ENCODE peak calls at places on chromosome 2, in six cellular contexts. One of them, this sample, is unnamed.

GRCh38 chr2:120423167-120423943 is 77.4 kb downstream of the INHBB start:
- DNase-seq in right atrium auricular region: no peak
- DNase-seq in uterus: no peak
- DNase-seq in right lobe of liver: peak
- DNase-seq in A549: no peak
- DNase-seq in pancreas: peak
- DNase-seq in this sample: no peak

GRCh38 chr2:109500910-109501309 is 112.9 kb downstream of the SEPTIN10 start:
- DNase-seq in right atrium auricular region: no peak
- DNase-seq in uterus: no peak
- DNase-seq in right lobe of liver: no peak
- DNase-seq in A549: no peak
- DNase-seq in pancreas: no peak
- DNase-seq in this sample: no peak

GRCh38 chr2:190270298-190270697 is 49.3 kb downstream of the HIBCH start:
- DNase-seq in right atrium auricular region: no peak
- DNase-seq in uterus: no peak
- DNase-seq in right lobe of liver: no peak
- DNase-seq in A549: peak
- DNase-seq in pancreas: no peak
- DNase-seq in this sample: no peak

GRCh38 chr2:160299540-160299939 is 99.5 kb upstream of the ITGB6 start:
- DNase-seq in right atrium auricular region: no peak
- DNase-seq in uterus: no peak
- DNase-seq in right lobe of liver: no peak
- DNase-seq in A549: no peak
- DNase-seq in pancreas: no peak
- DNase-seq in this sample: no peak

GRCh38 chr2:64354857-64355680 is 98.9 kb upstream of the LGALSL start:
- DNase-seq in right atrium auricular region: no peak
- DNase-seq in uterus: no peak
- DNase-seq in right lobe of liver: no peak
- DNase-seq in A549: peak
- DNase-seq in pancreas: no peak
- DNase-seq in this sample: no peak

GRCh38 chr2:30217644-30218361 is 13.5 kb upstream of the LBH start:
- DNase-seq in right atrium auricular region: no peak
- DNase-seq in uterus: no peak
- DNase-seq in right lobe of liver: no peak
- DNase-seq in A549: no peak
- DNase-seq in pancreas: peak
- DNase-seq in this sample: peak

GRCh38 chr2:239138610-239139009 is 262.2 kb downstream of the HDAC4 start:
- DNase-seq in right atrium auricular region: no peak
- DNase-seq in uterus: no peak
- DNase-seq in right lobe of liver: no peak
- DNase-seq in A549: no peak
- DNase-seq in pancreas: no peak
- DNase-seq in this sample: no peak

GRCh38 chr2:105858868-105859693 is 114.4 kb downstream of the NCK2 start:
- DNase-seq in right atrium auricular region: no peak
- DNase-seq in uterus: no peak
- DNase-seq in right lobe of liver: no peak
- DNase-seq in A549: no peak
- DNase-seq in pancreas: no peak
- DNase-seq in this sample: no peak

GRCh38 chr2:187922841-187923240 is 368.6 kb upstream of the TFPI start:
- DNase-seq in right atrium auricular region: no peak
- DNase-seq in uterus: no peak
- DNase-seq in right lobe of liver: no peak
- DNase-seq in A549: no peak
- DNase-seq in pancreas: no peak
- DNase-seq in this sample: no peak

GRCh38 chr2:216789088-216789487 is 70.8 kb downstream of the TNP1 start:
- DNase-seq in right atrium auricular region: no peak
- DNase-seq in uterus: no peak
- DNase-seq in right lobe of liver: no peak
- DNase-seq in A549: no peak
- DNase-seq in pancreas: no peak
- DNase-seq in this sample: no peak

GRCh38 chr2:149175956-149176355 is 137.5 kb downstream of the LYPD6B start:
- DNase-seq in right atrium auricular region: no peak
- DNase-seq in uterus: no peak
- DNase-seq in right lobe of liver: no peak
- DNase-seq in A549: no peak
- DNase-seq in pancreas: no peak
- DNase-seq in this sample: no peak

GRCh38 chr2:113105047-113105446 is 22.4 kb upstream of the IL1RN start:
- DNase-seq in right atrium auricular region: no peak
- DNase-seq in uterus: no peak
- DNase-seq in right lobe of liver: no peak
- DNase-seq in A549: peak
- DNase-seq in pancreas: no peak
- DNase-seq in this sample: no peak

GRCh38 chr2:81266106-81266505 is 961.6 kb upstream of the LRRTM1 start:
- DNase-seq in right atrium auricular region: no peak
- DNase-seq in uterus: no peak
- DNase-seq in right lobe of liver: no peak
- DNase-seq in A549: no peak
- DNase-seq in pancreas: no peak
- DNase-seq in this sample: no peak

GRCh38 chr2:38421274-38422056 is 44.4 kb upstream of the ATL2 start:
- DNase-seq in right atrium auricular region: no peak
- DNase-seq in uterus: no peak
- DNase-seq in right lobe of liver: peak
- DNase-seq in A549: no peak
- DNase-seq in pancreas: no peak
- DNase-seq in this sample: no peak

GRCh38 chr2:63851912-63852311 is 10.2 kb downstream of the UGP2 start:
- DNase-seq in right atrium auricular region: no peak
- DNase-seq in uterus: no peak
- DNase-seq in right lobe of liver: no peak
- DNase-seq in A549: no peak
- DNase-seq in pancreas: no peak
- DNase-seq in this sample: no peak

GRCh38 chr2:171390941-171391516 is 42.8 kb downstream of the METTL8 start:
- DNase-seq in right atrium auricular region: no peak
- DNase-seq in uterus: no peak
- DNase-seq in right lobe of liver: no peak
- DNase-seq in A549: no peak
- DNase-seq in pancreas: no peak
- DNase-seq in this sample: no peak

GRCh38 chr2:104844813-104845551 is 8.9 kb upstream of the POU3F3 start:
- DNase-seq in right atrium auricular region: no peak
- DNase-seq in uterus: no peak
- DNase-seq in right lobe of liver: no peak
- DNase-seq in A549: no peak
- DNase-seq in pancreas: no peak
- DNase-seq in this sample: no peak

GRCh38 chr2:9136997-9137819 is 69.4 kb upstream of the ASAP2 start:
- DNase-seq in right atrium auricular region: no peak
- DNase-seq in uterus: no peak
- DNase-seq in right lobe of liver: no peak
- DNase-seq in A549: no peak
- DNase-seq in pancreas: no peak
- DNase-seq in this sample: no peak

GRCh38 chr2:120791243-120791960 is 55.7 kb downstream of the GLI2 start:
- DNase-seq in right atrium auricular region: no peak
- DNase-seq in uterus: no peak
- DNase-seq in right lobe of liver: no peak
- DNase-seq in A549: no peak
- DNase-seq in pancreas: no peak
- DNase-seq in this sample: no peak

GRCh38 chr2:10028988-10029874 is 14.1 kb upstream of the KLF11 start:
- DNase-seq in right atrium auricular region: peak
- DNase-seq in uterus: no peak
- DNase-seq in right lobe of liver: peak
- DNase-seq in A549: no peak
- DNase-seq in pancreas: no peak
- DNase-seq in this sample: peak

GRCh38 chr2:120429586-120430500 is 83.9 kb downstream of the INHBB start:
- DNase-seq in right atrium auricular region: no peak
- DNase-seq in uterus: no peak
- DNase-seq in right lobe of liver: no peak
- DNase-seq in A549: no peak
- DNase-seq in pancreas: peak
- DNase-seq in this sample: no peak

GRCh38 chr2:27891063-27891819 is 712 bp downstream of the BABAM2 start:
- DNase-seq in right atrium auricular region: peak
- DNase-seq in uterus: peak
- DNase-seq in right lobe of liver: peak
- DNase-seq in A549: peak
- DNase-seq in pancreas: peak
- DNase-seq in this sample: peak

GRCh38 chr2:96807127-96807471 is 9.0 kb upstream of the CNNM3 start:
- DNase-seq in right atrium auricular region: no peak
- DNase-seq in uterus: no peak
- DNase-seq in right lobe of liver: no peak
- DNase-seq in A549: no peak
- DNase-seq in pancreas: no peak
- DNase-seq in this sample: no peak

GRCh38 chr2:213722564-213722963 is 438.3 kb downstream of the SPAG16 start:
- DNase-seq in right atrium auricular region: no peak
- DNase-seq in uterus: no peak
- DNase-seq in right lobe of liver: no peak
- DNase-seq in A549: no peak
- DNase-seq in pancreas: no peak
- DNase-seq in this sample: no peak

GRCh38 chr2:174522553-174522952 is 35.7 kb upstream of the GPR155 start:
- DNase-seq in right atrium auricular region: no peak
- DNase-seq in uterus: no peak
- DNase-seq in right lobe of liver: no peak
- DNase-seq in A549: no peak
- DNase-seq in pancreas: no peak
- DNase-seq in this sample: no peak

GRCh38 chr2:241984658-241985057 is 115.1 kb downstream of the RTP5 start:
- DNase-seq in right atrium auricular region: no peak
- DNase-seq in uterus: no peak
- DNase-seq in right lobe of liver: no peak
- DNase-seq in A549: no peak
- DNase-seq in pancreas: no peak
- DNase-seq in this sample: no peak

DNA sequence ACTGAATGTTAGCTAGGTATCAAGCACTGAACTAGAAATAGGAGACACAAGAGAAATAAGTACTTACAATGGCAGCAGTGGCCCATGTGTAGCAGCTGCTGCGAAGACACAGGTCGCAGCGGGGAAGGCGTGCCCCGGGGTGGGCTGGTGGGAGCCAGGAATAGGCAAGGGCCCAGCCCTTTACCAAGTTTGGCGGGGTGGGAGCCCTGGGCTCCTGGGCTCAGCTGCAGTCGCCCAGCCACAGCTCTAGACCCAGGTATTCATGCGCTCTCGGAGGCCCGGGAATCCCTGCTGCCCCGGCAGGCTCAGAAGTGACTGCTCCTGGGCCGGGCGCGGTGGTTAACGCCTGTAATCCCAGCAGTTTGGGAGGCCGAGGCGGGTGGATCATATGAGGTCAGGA is 1287.3 kb downstream of the CNTNAP5 start:
- DNase-seq in right atrium auricular region: no peak
- DNase-seq in uterus: no peak
- DNase-seq in right lobe of liver: no peak
- DNase-seq in A549: no peak
- DNase-seq in pancreas: no peak
- DNase-seq in this sample: no peak
- H3K4me3 ChIP-seq in right atrium auricular region: no peak
- H3K4me3 ChIP-seq in uterus: no peak
- H3K4me3 ChIP-seq in right lobe of liver: no peak
- H3K4me3 ChIP-seq in A549: no peak
- H3K4me3 ChIP-seq in pancreas: no peak
- H3K4me3 ChIP-seq in this sample: no peak

GRCh38 chr2:184449760-184450159 is 148.6 kb upstream of the ZNF804A start:
- DNase-seq in right atrium auricular region: no peak
- DNase-seq in uterus: no peak
- DNase-seq in right lobe of liver: no peak
- DNase-seq in A549: no peak
- DNase-seq in pancreas: no peak
- DNase-seq in this sample: no peak

GRCh38 chr2:184444217-184444616 is 154.1 kb upstream of the ZNF804A start:
- DNase-seq in right atrium auricular region: no peak
- DNase-seq in uterus: no peak
- DNase-seq in right lobe of liver: no peak
- DNase-seq in A549: no peak
- DNase-seq in pancreas: no peak
- DNase-seq in this sample: no peak

DNA sequence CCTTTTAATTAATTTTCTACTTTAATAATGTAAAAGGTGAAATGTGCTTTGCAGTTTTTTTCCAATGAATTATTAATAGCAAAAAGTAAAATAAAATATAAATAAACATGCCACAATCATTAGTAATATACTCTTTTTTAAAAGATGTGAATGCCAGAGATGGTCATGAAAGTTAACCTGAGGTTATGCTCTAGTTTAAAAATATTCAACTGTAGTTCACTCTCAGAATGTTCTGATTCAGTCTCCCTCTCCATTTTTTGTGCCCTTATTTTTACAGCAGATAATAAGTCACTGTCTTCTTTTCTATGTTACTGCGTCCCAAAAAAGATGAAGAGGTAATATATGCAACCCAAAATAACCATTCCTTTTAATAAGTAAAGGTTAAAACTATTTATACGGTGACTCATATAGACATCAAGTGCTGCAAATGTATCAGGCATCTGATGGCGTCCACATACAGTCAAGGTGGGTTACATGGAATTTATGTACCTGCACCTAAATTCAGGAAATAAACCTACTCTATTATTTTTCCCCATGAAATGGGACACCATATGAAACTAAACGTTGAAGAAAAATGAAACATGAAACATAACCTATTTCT is 153.6 kb upstream of the ZNF804A start:
- DNase-seq in right atrium auricular region: no peak
- DNase-seq in uterus: no peak
- DNase-seq in right lobe of liver: no peak
- DNase-seq in A549: no peak
- DNase-seq in pancreas: no peak
- DNase-seq in this sample: no peak
- TF ChIP-seq CTCF in right atrium auricular region: no peak
- TF ChIP-seq CTCF in uterus: no peak
- TF ChIP-seq CTCF in right lobe of liver: no peak
- TF ChIP-seq CTCF in A549: no peak
- TF ChIP-seq CTCF in pancreas: no peak
- TF ChIP-seq CTCF in this sample: no peak

DNA sequence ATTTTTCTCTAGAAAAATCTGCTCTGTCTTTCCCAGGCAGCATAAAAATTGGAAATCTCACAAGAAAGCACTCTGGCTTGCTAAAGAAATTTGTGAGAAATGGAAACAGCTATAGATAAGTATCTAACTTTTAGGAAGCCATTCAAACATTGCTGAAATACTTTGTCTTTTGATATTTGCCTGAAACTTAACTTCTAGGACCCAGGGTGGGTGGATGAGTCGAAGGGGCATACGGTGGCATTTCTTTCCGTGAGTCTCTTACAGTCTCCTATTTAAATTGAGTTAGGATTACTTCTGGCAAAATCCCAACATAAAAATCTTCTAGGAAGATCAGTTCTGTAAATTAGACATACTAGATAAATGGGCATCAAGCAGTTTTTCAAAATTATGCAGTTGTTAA is 523 bp upstream of the COL3A1 start:
- DNase-seq in right atrium auricular region: no peak
- DNase-seq in uterus: no peak
- DNase-seq in right lobe of liver: no peak
- DNase-seq in A549: no peak
- DNase-seq in pancreas: no peak
- DNase-seq in this sample: no peak
- H3K4me3 ChIP-seq in right atrium auricular region: peak
- H3K4me3 ChIP-seq in uterus: peak
- H3K4me3 ChIP-seq in right lobe of liver: no peak
- H3K4me3 ChIP-seq in A549: no peak
- H3K4me3 ChIP-seq in pancreas: no peak
- H3K4me3 ChIP-seq in this sample: no peak

GRCh38 chr2:119234021-119235019 is 10.7 kb downstream of the STEAP3 start:
- DNase-seq in right atrium auricular region: no peak
- DNase-seq in uterus: no peak
- DNase-seq in right lobe of liver: no peak
- DNase-seq in A549: no peak
- DNase-seq in pancreas: no peak
- DNase-seq in this sample: no peak
- TF ChIP-seq CTCF in right atrium auricular region: no peak
- TF ChIP-seq CTCF in uterus: no peak
- TF ChIP-seq CTCF in right lobe of liver: peak
- TF ChIP-seq CTCF in A549: peak
- TF ChIP-seq CTCF in pancreas: no peak
- TF ChIP-seq CTCF in this sample: no peak

This sample was measured in lung.